ENCODE peak calls at places on chromosomes 7 and 10, in five cellular contexts. C, Y, O, I and H are unnamed samples.

GRCh38 chr7:29359480-29360093 is 165.0 kb downstream of the CHN2 start:
- DNase-seq in Y (no peak), C (no peak), O (no peak), I (no peak), H (no peak)

GRCh38 chr10:107264742-107265141 is 100.2 kb upstream of the SORCS1 start:
- DNase-seq in Y (no peak), C (no peak), I (no peak), O (no peak), H (peak)

GRCh38 chr7:602341-603141 is 82.9 kb upstream of the PDGFA start:
- DNase-seq in Y (no peak), O (no peak), I (no peak), C (no peak), H (no peak)

GRCh38 chr7:1114088-1114487 is 26.2 kb downstream of the GPER1 start:
- DNase-seq in O (no peak), I (no peak), C (no peak), Y (no peak), H (no peak)

GRCh38 chr7:136652635-136653370 is 215.6 kb upstream of the CHRM2 start:
- DNase-seq in I (no peak), O (no peak), Y (no peak), C (no peak), H (no peak)

GRCh38 chr10:43377393-43377883 is 6.0 kb downstream of the FXYD4 start:
- DNase-seq in Y (peak), C (no peak), O (no peak), I (peak), H (no peak)

GRCh38 chr7:46786221-46786951 is 795.5 kb downstream of the TNS3 start:
- DNase-seq in I (no peak), O (peak), Y (no peak), C (no peak), H (peak)

GRCh38 chr10:100715445-100716385 is 29.7 kb upstream of the PAX2 start:
- DNase-seq in C (no peak), Y (no peak), I (peak), O (no peak), H (no peak)

GRCh38 chr10:11684717-11685645 is 57.2 kb upstream of the ECHDC3 start:
- DNase-seq in I (no peak), O (peak), Y (no peak), C (peak), H (peak)

GRCh38 chr10:73206385-73206784 is 38.5 kb downstream of the FAM149B1 start:
- DNase-seq in C (no peak), I (no peak), Y (no peak), O (no peak), H (no peak)

GRCh38 chr7:99720370-99721128 is 14.4 kb downstream of the CYP3A7 start:
- DNase-seq in Y (no peak), I (no peak), O (no peak), C (peak), H (no peak)

GRCh38 chr10:114100848-114101741 is 57.4 kb downstream of the ADRB1 start:
- DNase-seq in O (no peak), C (peak), I (peak), Y (no peak), H (no peak)

GRCh38 chr10:15053061-15053460 is 9.3 kb downstream of the OLAH start:
- DNase-seq in I (no peak), Y (no peak), O (no peak), C (no peak), H (no peak)

GRCh38 chr10:60827791-60828488 is 49.7 kb downstream of the CDK1 start:
- DNase-seq in C (no peak), I (no peak), Y (no peak), O (no peak), H (peak)

GRCh38 chr7:685540-685939 is 41.0 kb upstream of the DNAAF5 start:
- DNase-seq in O (no peak), C (no peak), I (no peak), Y (no peak), H (no peak)

GRCh38 chr10:69088801-69089501 is 1.0 kb downstream of the SRGN start:
- DNase-seq in Y (no peak), C (no peak), O (no peak), I (no peak), H (peak)

GRCh38 chr10:61398730-61399129 is 54.5 kb downstream of the TMEM26 start:
- DNase-seq in O (no peak), C (no peak), I (no peak), Y (no peak), H (no peak)

GRCh38 chr7:14420768-14421167 is 431.3 kb upstream of the ETV1 start:
- DNase-seq in O (no peak), I (no peak), Y (no peak), C (peak), H (no peak)

GRCh38 chr10:132439424-132440163 is 42.6 kb downstream of the PWWP2B start:
- DNase-seq in O (no peak), Y (no peak), I (no peak), C (no peak), H (no peak)

GRCh38 chr7:82335001-82335400 is 108.6 kb downstream of the CACNA2D1 start:
- DNase-seq in Y (no peak), C (no peak), I (no peak), O (no peak), H (no peak)
- TF ChIP-seq CTCF in Y (no peak), C (no peak), I (no peak), O (no peak), H (no peak)

GRCh38 chr10:130108934-130109604 is 1.6 kb downstream of the C10orf143 start:
- DNase-seq in I (no peak), Y (no peak), O (no peak), C (no peak), H (no peak)

GRCh38 chr10:130110236-130111114 is at the start of gene C10orf143:
- DNase-seq in O (peak), Y (peak), C (peak), I (peak), H (peak)

GRCh38 chr10:130109796-130110235 is 814 bp downstream of the C10orf143 start:
- DNase-seq in Y (peak), O (peak), I (peak), C (peak), H (peak)

GRCh38 chr10:130111115-130111847 is 651 bp upstream of the C10orf143 start:
- DNase-seq in Y (peak), C (peak), O (peak), I (peak), H (peak)

GRCh38 chr10:130105724-130106123 is 4.9 kb downstream of the C10orf143 start:
- DNase-seq in Y (no peak), O (no peak), C (no peak), I (peak), H (no peak)
- TF ChIP-seq CTCF in Y (no peak), O (no peak), C (no peak), I (no peak), H (no peak)

GRCh38 chr10:1698185-1698584 is 39.1 kb downstream of the ADARB2 start:
- DNase-seq in Y (no peak), C (no peak), O (no peak), I (no peak), H (no peak)
- TF ChIP-seq CTCF in Y (no peak), C (no peak), O (no peak), I (no peak), H (no peak)

DNA sequence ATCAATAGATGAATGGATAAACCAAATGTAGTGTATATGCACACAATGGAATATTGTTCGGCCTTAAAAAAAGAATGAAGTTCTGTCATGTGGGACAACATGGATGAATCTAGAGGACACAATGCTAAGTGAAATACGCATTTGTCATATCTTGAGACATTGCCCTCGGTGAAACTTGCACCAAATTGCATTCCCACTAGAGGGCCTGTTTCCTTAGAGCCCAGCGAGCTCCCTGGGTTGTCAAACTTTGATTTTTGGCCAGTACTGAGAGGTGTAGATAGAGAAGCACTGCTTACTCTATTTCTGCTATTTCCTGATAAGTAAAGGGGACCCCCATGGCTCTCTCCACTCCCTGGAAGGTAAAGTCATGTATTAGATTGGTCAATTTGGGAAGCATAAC is 157.1 kb downstream of the GPAM start:
- DNase-seq in I (no peak), C (no peak), O (no peak), Y (no peak), H (peak)
- TF ChIP-seq CTCF in I (no peak), C (no peak), O (no peak), Y (peak), H (no peak)

DNA sequence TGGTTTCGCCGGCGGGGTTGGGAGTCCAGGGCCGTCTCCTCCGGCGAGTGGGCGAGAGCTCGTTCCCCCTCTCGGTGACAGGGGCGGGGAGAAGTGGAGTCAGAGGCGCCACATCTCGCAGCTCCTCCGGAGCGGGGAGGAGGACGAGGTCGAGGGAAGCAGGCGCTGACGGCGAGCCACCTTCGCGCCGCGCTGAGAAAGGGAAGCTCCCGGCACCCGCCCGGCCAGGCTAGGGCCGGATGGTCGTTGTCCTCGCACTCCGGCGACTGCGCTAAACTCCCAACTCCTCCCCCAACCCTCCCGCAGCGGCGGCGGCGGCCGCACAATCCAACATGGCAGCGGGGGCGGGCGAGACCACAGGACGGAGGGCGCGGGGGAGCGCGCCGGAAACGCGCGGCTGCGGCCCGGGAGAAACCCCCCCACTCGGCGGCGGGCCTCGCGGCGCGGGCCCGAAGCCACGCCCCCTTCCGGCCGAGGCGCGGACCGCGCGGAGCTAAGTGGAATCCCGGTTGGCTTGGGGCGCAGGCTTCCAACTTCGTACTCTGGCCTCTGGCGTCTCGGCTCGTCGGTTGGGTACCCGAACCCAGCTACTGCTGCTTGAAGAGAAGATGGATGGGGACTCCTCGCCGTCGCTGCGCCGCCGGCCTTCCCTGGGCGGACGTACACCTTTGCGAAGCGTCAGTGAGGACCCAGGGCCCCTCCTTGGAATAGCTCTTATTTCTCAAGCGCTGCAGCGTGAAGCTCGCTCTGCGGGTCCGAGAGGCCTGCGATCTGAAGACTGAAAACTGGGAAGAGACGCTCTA is at the start of gene WASL:
- DNase-seq in Y (peak), O (peak), I (peak), C (peak), H (peak)
- TF ChIP-seq CTCF in Y (no peak), O (no peak), I (no peak), C (peak), H (no peak)

GRCh38 chr7:152025937-152026890 is 740 bp downstream of the GALNT11 start:
- DNase-seq in O (no peak), C (no peak), I (no peak), Y (no peak), H (peak)
- TF ChIP-seq CTCF in O (peak), C (no peak), I (no peak), Y (peak), H (no peak)

GRCh38 chr10:67764012-67764822 is 68.2 kb upstream of the CTNNA3 start:
- DNase-seq in I (peak), Y (peak), C (peak), O (peak), H (peak)
- TF ChIP-seq CTCF in I (no peak), Y (no peak), C (peak), O (no peak), H (no peak)

GRCh38 chr7:159000859-159001435 is 143.7 kb downstream of the VIPR2 start:
- DNase-seq in C (no peak), O (no peak), Y (no peak), I (no peak), H (no peak)
- TF ChIP-seq CTCF in C (no peak), O (no peak), Y (no peak), I (no peak), H (no peak)

DNA sequence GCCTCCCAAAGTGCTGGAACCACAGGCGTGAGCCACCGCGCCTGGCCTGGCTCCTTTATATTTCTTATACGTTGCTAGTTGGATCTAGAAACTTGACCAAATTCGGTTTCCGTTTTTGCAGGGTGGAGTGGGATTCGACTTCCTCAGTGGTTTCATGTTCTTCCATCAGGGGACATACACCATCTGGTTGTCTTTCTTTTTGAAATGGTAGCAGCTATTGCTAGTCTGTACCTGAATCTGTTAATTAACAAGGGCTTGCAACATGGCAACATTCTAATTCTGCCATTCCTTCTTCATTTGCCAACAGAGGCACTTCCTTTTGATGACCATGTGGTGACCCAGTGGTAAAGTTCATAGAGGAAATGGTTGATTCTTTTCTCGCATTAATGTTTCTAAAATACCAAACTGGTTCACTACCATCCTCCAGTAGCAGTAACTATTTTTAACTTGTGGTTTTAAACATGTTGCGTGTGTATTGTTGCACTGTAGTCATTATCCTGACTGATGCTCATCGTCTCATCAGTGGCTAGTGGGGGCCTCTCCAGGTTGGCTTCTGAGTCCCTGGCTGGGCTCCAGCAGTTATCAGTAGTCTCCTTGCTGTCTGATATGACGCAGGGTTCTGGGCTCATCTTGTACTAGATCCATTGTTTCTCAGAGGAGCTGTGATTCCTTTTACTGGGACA is 159.2 kb downstream of the RGS10 start:
- DNase-seq in Y (no peak), I (no peak), C (no peak), O (no peak), H (no peak)
- TF ChIP-seq CTCF in Y (no peak), I (no peak), C (no peak), O (no peak), H (no peak)

GRCh38 chr7:71131256-71131752 is 640 bp upstream of the GALNT17 start:
- DNase-seq in I (peak), Y (peak), C (peak), O (no peak), H (no peak)
- TF ChIP-seq CTCF in I (no peak), Y (peak), C (peak), O (no peak), H (no peak)